ENCODE peak calls at places on chromosomes 5 and 9, in five cellular contexts. One of them, this sample, is unnamed.

GRCh38 chr5:132459031-132459982 is 31.3 kb downstream of the IRF1 start:
- DNase-seq in right atrium auricular region: no peak
- DNase-seq in endodermal cell: no peak
- DNase-seq in B cell: no peak
- DNase-seq in epithelial cell of esophagus: no peak
- DNase-seq in this sample: peak

GRCh38 chr5:56026863-56027300 is 32.1 kb upstream of the IL6ST start:
- DNase-seq in B cell: no peak
- DNase-seq in epithelial cell of esophagus: peak
- DNase-seq in endodermal cell: no peak
- DNase-seq in right atrium auricular region: no peak
- DNase-seq in this sample: peak

GRCh38 chr9:6272229-6272597 is 56.0 kb upstream of the TPD52L3 start:
- DNase-seq in endodermal cell: no peak
- DNase-seq in B cell: no peak
- DNase-seq in epithelial cell of esophagus: peak
- DNase-seq in right atrium auricular region: no peak
- DNase-seq in this sample: peak

GRCh38 chr9:95134457-95134881 is 183.0 kb downstream of the FANCC start:
- DNase-seq in B cell: no peak
- DNase-seq in epithelial cell of esophagus: no peak
- DNase-seq in right atrium auricular region: no peak
- DNase-seq in endodermal cell: no peak
- DNase-seq in this sample: no peak

GRCh38 chr5:60196382-60197113 is 303.0 kb upstream of the PDE4D start:
- DNase-seq in B cell: no peak
- DNase-seq in endodermal cell: peak
- DNase-seq in right atrium auricular region: no peak
- DNase-seq in epithelial cell of esophagus: peak
- DNase-seq in this sample: peak

GRCh38 chr9:133050142-133050541 is 11.6 kb upstream of the CEL start:
- DNase-seq in right atrium auricular region: no peak
- DNase-seq in endodermal cell: no peak
- DNase-seq in epithelial cell of esophagus: no peak
- DNase-seq in B cell: no peak
- DNase-seq in this sample: peak

GRCh38 chr5:109143001-109143400 is 266.8 kb downstream of the PJA2 start:
- DNase-seq in B cell: no peak
- DNase-seq in endodermal cell: no peak
- DNase-seq in epithelial cell of esophagus: no peak
- DNase-seq in right atrium auricular region: no peak
- DNase-seq in this sample: no peak

GRCh38 chr9:16602494-16602893 is 268.0 kb downstream of the BNC2 start:
- DNase-seq in B cell: no peak
- DNase-seq in epithelial cell of esophagus: no peak
- DNase-seq in endodermal cell: no peak
- DNase-seq in right atrium auricular region: no peak
- DNase-seq in this sample: no peak

GRCh38 chr5:55929020-55929799 is 65.6 kb downstream of the IL6ST start:
- DNase-seq in right atrium auricular region: no peak
- DNase-seq in B cell: no peak
- DNase-seq in endodermal cell: no peak
- DNase-seq in epithelial cell of esophagus: no peak
- DNase-seq in this sample: no peak

GRCh38 chr9:87800456-87800855 is 74.5 kb downstream of the CTSL start:
- DNase-seq in right atrium auricular region: no peak
- DNase-seq in B cell: no peak
- DNase-seq in epithelial cell of esophagus: no peak
- DNase-seq in endodermal cell: no peak
- DNase-seq in this sample: no peak

GRCh38 chr9:109708507-109708945 is 71.5 kb upstream of the PALM2AKAP2 start:
- DNase-seq in endodermal cell: no peak
- DNase-seq in B cell: no peak
- DNase-seq in right atrium auricular region: no peak
- DNase-seq in epithelial cell of esophagus: no peak
- DNase-seq in this sample: no peak

GRCh38 chr5:122076669-122077450 is 1.2 kb downstream of the LOX start:
- DNase-seq in right atrium auricular region: peak
- DNase-seq in epithelial cell of esophagus: peak
- DNase-seq in endodermal cell: peak
- DNase-seq in B cell: no peak
- DNase-seq in this sample: peak

GRCh38 chr5:174572591-174572990 is 151.8 kb upstream of the MSX2 start:
- DNase-seq in B cell: no peak
- DNase-seq in endodermal cell: no peak
- DNase-seq in epithelial cell of esophagus: no peak
- DNase-seq in right atrium auricular region: no peak
- DNase-seq in this sample: no peak

GRCh38 chr9:116342071-116342470 is 188.5 kb downstream of the PAPPA start:
- DNase-seq in epithelial cell of esophagus: no peak
- DNase-seq in endodermal cell: no peak
- DNase-seq in right atrium auricular region: no peak
- DNase-seq in B cell: no peak
- DNase-seq in this sample: no peak

GRCh38 chr5:178644826-178645545 is 18.1 kb upstream of the CLK4 start:
- DNase-seq in epithelial cell of esophagus: peak
- DNase-seq in right atrium auricular region: no peak
- DNase-seq in endodermal cell: no peak
- DNase-seq in B cell: no peak
- DNase-seq in this sample: peak

GRCh38 chr9:119366909-119367690 is 2.1 kb downstream of the BRINP1 start:
- DNase-seq in right atrium auricular region: no peak
- DNase-seq in endodermal cell: peak
- DNase-seq in epithelial cell of esophagus: peak
- DNase-seq in B cell: no peak
- DNase-seq in this sample: no peak

GRCh38 chr5:65482280-65482726 is 583 bp upstream of the ADAMTS6 start:
- DNase-seq in epithelial cell of esophagus: peak
- DNase-seq in right atrium auricular region: no peak
- DNase-seq in endodermal cell: no peak
- DNase-seq in B cell: no peak
- DNase-seq in this sample: peak

GRCh38 chr9:111301195-111301594 is 28.8 kb downstream of the OR2K2 start:
- DNase-seq in right atrium auricular region: no peak
- DNase-seq in endodermal cell: no peak
- DNase-seq in B cell: no peak
- DNase-seq in epithelial cell of esophagus: peak
- DNase-seq in this sample: peak

GRCh38 chr5:138033916-138034315 is 1.0 kb upstream of the FAM13B start:
- DNase-seq in endodermal cell: no peak
- DNase-seq in B cell: no peak
- DNase-seq in right atrium auricular region: no peak
- DNase-seq in epithelial cell of esophagus: peak
- DNase-seq in this sample: peak

DNA sequence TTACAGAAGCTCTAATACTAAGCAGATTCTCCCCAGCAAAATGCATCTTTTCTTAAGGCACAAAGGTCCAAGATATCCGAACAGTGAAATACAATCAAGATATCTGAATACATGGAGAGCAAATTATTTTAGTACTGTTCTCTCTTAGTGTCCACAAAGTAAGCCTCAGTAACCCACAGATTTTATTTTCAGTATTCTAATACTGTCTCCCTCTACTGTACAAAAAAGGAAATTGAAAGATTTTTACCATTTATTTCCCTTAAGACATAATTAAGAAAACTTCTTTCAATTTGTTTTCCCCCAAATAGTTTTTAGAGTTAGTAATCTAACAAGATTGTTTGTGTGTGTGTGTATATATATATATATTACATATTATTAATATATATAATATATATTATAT is 24.7 kb upstream of the NOL6 start:
- DNase-seq in B cell: no peak
- DNase-seq in epithelial cell of esophagus: peak
- DNase-seq in right atrium auricular region: no peak
- DNase-seq in endodermal cell: no peak
- DNase-seq in this sample: peak
- TF ChIP-seq CTCF in B cell: peak
- TF ChIP-seq CTCF in epithelial cell of esophagus: no peak
- TF ChIP-seq CTCF in right atrium auricular region: no peak
- TF ChIP-seq CTCF in endodermal cell: peak
- TF ChIP-seq CTCF in this sample: no peak

GRCh38 chr5:1210832-1211251 is 9.4 kb downstream of the SLC6A19 start:
- DNase-seq in epithelial cell of esophagus: no peak
- DNase-seq in right atrium auricular region: no peak
- DNase-seq in endodermal cell: no peak
- DNase-seq in B cell: no peak
- DNase-seq in this sample: no peak

GRCh38 chr5:1211701-1212100 is 10.3 kb downstream of the SLC6A19 start:
- DNase-seq in endodermal cell: no peak
- DNase-seq in B cell: no peak
- DNase-seq in right atrium auricular region: no peak
- DNase-seq in epithelial cell of esophagus: no peak
- DNase-seq in this sample: no peak

GRCh38 chr5:1212881-1213280 is 11.5 kb downstream of the SLC6A19 start:
- DNase-seq in right atrium auricular region: no peak
- DNase-seq in epithelial cell of esophagus: no peak
- DNase-seq in B cell: no peak
- DNase-seq in endodermal cell: no peak
- DNase-seq in this sample: no peak

GRCh38 chr5:1213508-1214162 is 11.5 kb upstream of the SLC6A18 start:
- DNase-seq in B cell: no peak
- DNase-seq in epithelial cell of esophagus: no peak
- DNase-seq in endodermal cell: no peak
- DNase-seq in right atrium auricular region: no peak
- DNase-seq in this sample: no peak

GRCh38 chr5:1212271-1212670 is 10.9 kb downstream of the SLC6A19 start:
- DNase-seq in right atrium auricular region: no peak
- DNase-seq in B cell: no peak
- DNase-seq in epithelial cell of esophagus: no peak
- DNase-seq in endodermal cell: no peak
- DNase-seq in this sample: no peak
- TF ChIP-seq CTCF in right atrium auricular region: no peak
- TF ChIP-seq CTCF in B cell: no peak
- TF ChIP-seq CTCF in epithelial cell of esophagus: no peak
- TF ChIP-seq CTCF in endodermal cell: no peak
- TF ChIP-seq CTCF in this sample: no peak

DNA sequence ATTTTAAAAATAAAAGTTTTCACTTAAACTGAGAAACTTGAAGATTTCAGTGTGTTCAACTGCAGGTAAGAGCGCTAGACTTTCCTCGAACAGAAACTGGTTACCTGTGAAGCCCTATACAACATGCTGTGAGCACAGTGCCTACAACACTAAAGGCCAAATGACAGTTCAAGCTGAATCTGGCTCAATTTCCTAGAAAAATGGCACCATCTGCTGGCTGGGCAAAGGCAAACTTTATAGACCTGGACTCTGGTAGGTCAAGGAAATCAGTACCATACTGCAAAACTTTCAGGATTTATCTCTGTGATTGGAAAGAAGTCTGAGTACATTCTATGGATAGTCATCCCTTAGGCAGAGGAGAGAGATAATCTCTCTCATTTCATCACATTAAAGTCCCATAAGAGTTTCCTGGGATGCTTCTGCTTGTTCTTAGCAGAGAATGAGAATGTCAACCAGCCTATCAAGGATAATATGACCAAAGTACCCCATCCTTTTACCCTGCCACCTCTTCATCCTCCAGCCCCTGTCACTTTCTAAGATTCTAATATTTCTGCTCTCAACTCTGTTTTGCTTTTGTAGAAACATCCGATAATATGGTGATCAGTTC is 31.8 kb upstream of the FOXB2 start:
- DNase-seq in epithelial cell of esophagus: peak
- DNase-seq in B cell: no peak
- DNase-seq in right atrium auricular region: no peak
- DNase-seq in endodermal cell: peak
- DNase-seq in this sample: peak
- TF ChIP-seq CTCF in epithelial cell of esophagus: peak
- TF ChIP-seq CTCF in B cell: peak
- TF ChIP-seq CTCF in right atrium auricular region: peak
- TF ChIP-seq CTCF in endodermal cell: peak
- TF ChIP-seq CTCF in this sample: peak

GRCh38 chr5:157324237-157324636 is 58.3 kb downstream of the CYFIP2 start:
- DNase-seq in epithelial cell of esophagus: no peak
- DNase-seq in endodermal cell: peak
- DNase-seq in right atrium auricular region: no peak
- DNase-seq in B cell: no peak
- DNase-seq in this sample: no peak
- TF ChIP-seq CTCF in epithelial cell of esophagus: peak
- TF ChIP-seq CTCF in endodermal cell: peak
- TF ChIP-seq CTCF in right atrium auricular region: no peak
- TF ChIP-seq CTCF in B cell: peak
- TF ChIP-seq CTCF in this sample: peak

GRCh38 chr9:3464033-3464638 is 61.7 kb downstream of the RFX3 start:
- DNase-seq in B cell: no peak
- DNase-seq in endodermal cell: no peak
- DNase-seq in epithelial cell of esophagus: no peak
- DNase-seq in right atrium auricular region: no peak
- DNase-seq in this sample: no peak

GRCh38 chr9:3473402-3473801 is 52.4 kb downstream of the RFX3 start:
- DNase-seq in epithelial cell of esophagus: no peak
- DNase-seq in endodermal cell: no peak
- DNase-seq in right atrium auricular region: no peak
- DNase-seq in B cell: no peak
- DNase-seq in this sample: no peak

GRCh38 chr9:3467593-3468219 is 58.1 kb downstream of the RFX3 start:
- DNase-seq in right atrium auricular region: peak
- DNase-seq in endodermal cell: peak
- DNase-seq in B cell: peak
- DNase-seq in epithelial cell of esophagus: peak
- DNase-seq in this sample: peak

DNA sequence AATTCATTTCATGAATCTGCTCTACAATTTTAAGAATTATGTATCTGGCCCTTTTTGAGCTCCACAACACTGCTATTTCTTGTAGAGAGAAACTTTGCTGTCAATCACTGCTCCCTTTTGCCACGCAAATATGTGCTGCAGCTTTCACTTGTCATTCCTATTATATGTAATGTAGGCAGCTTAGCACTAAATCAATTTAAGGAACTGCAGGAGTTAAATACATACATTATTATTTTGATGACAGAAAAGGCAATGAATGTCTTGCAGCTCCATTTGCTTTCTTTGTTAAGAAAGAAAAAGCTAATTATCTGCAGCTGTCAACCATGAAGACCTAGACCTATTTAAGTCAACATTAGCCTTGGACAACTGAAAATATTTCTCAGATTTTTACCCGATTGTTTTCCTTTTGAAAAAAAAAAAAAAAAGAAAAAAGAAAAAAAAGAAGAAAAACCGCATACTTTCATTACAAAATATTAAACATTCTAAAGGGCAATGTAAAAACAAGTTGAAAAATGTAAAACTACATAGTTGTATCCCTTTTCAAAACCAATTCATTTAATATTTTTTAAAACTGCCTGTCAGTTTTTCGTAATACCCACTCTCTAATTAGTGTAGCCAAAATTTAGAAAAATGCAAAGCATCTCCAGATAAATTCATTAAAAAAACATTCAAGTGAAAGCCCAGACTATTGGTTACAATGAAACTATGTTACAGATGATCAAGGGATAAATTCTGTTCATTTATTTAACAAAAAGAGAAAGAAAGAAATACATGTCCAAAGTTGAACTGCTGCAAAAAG is 57.2 kb downstream of the RFX3 start:
- DNase-seq in B cell: no peak
- DNase-seq in endodermal cell: no peak
- DNase-seq in epithelial cell of esophagus: no peak
- DNase-seq in right atrium auricular region: no peak
- DNase-seq in this sample: no peak
- TF ChIP-seq CTCF in B cell: no peak
- TF ChIP-seq CTCF in endodermal cell: no peak
- TF ChIP-seq CTCF in epithelial cell of esophagus: no peak
- TF ChIP-seq CTCF in right atrium auricular region: no peak
- TF ChIP-seq CTCF in this sample: no peak

This sample was measured in astrocyte of the spinal cord.